ENCODE peak calls at places on chromosome 10, in nine cellular contexts. O is WERI-Rb-1; E is activated CD4-positive, alpha-beta T cell treated with anti-CD3 and anti-CD28 coated beads, Interleukin-2, amount 10 ng/mL, durations not matched to agents 7 days and 5 days; J is nephron progenitor cell; C is EH; X is Daoy; N is spleen; T is aorta; Q is choroid plexus epithelial cell. Z is an unnamed sample.

GRCh38 chr10:133012573-133013359 is 70.4 kb upstream of the CFAP46 start:
- DNase-seq in O (no peak), E (no peak), J (no peak), C (no peak), X (no peak), N (peak; percentile 89), T (peak; percentile 87), Q (no peak), Z (no peak)

GRCh38 chr10:48885376-48885775 is 54.3 kb downstream of the LRRC18 start:
- DNase-seq in O (peak; percentile 39), E (no peak), J (peak; percentile 34), C (peak; percentile 6), X (no peak), N (no peak), T (no peak), Q (peak; percentile 39), Z (no peak)

GRCh38 chr10:110353244-110354119 is 48.8 kb upstream of the SMNDC1 start:
- DNase-seq in O (peak; percentile 55), E (peak; percentile 37), J (no peak), C (peak; percentile 94), X (peak; percentile 84), N (no peak), T (no peak), Q (peak; percentile 81), Z (peak; percentile 72)

GRCh38 chr10:112950714-112951348 is 784 bp downstream of the TCF7L2 start:
- DNase-seq in O (peak; percentile 27), E (no peak), J (peak; percentile 37), C (peak; percentile 60), X (peak; percentile 49), N (peak; percentile 80), T (peak; percentile 57), Q (peak; percentile 63), Z (no peak)

GRCh38 chr10:15140640-15141039 is 27.9 kb downstream of the NMT2 start:
- DNase-seq in O (peak; percentile 26), E (no peak), J (no peak), C (no peak), X (no peak), N (no peak), T (no peak), Q (no peak), Z (no peak)

GRCh38 chr10:16909961-16910794 is 93.0 kb upstream of the RSU1 start:
- DNase-seq in O (no peak), E (no peak), J (no peak), C (no peak), X (no peak), N (no peak), T (no peak), Q (peak; percentile 32), Z (no peak)

GRCh38 chr10:119233821-119234220 is 26.4 kb downstream of the GRK5 start:
- DNase-seq in O (no peak), E (no peak), J (no peak), C (peak; percentile 32), X (peak; percentile 53), N (no peak), T (no peak), Q (peak; percentile 71), Z (no peak)

GRCh38 chr10:103470755-103471653 is 8.0 kb downstream of the CALHM3 start:
- DNase-seq in O (peak; percentile 65), E (peak; percentile 88), J (no peak), C (peak; percentile 30), X (peak; percentile 68), N (peak; percentile 90), T (no peak), Q (no peak), Z (peak; percentile 64)

GRCh38 chr10:25811141-25811685 is 122.8 kb upstream of the MYO3A start:
- DNase-seq in O (no peak), E (no peak), J (no peak), C (no peak), X (no peak), N (no peak), T (no peak), Q (peak; percentile 3), Z (no peak)

GRCh38 chr10:114250716-114251115 is 11.7 kb downstream of the VWA2 start:
- DNase-seq in O (no peak), E (no peak), J (no peak), C (no peak), X (no peak), N (no peak), T (no peak), Q (no peak), Z (no peak)

GRCh38 chr10:4830546-4830945 is 4.5 kb downstream of the AKR1E2 start:
- DNase-seq in O (no peak), E (no peak), J (no peak), C (no peak), X (no peak), N (no peak), T (no peak), Q (no peak), Z (no peak)

GRCh38 chr10:1399431-1400120 is 337.7 kb downstream of the ADARB2 start:
- DNase-seq in O (no peak), E (no peak), J (no peak), C (no peak), X (peak; percentile 61), N (no peak), T (no peak), Q (no peak), Z (no peak)

GRCh38 chr10:99276848-99277486 is 41.3 kb upstream of the HPSE2 start:
- DNase-seq in O (no peak), E (no peak), J (no peak), C (peak; percentile 37), X (no peak), N (no peak), T (no peak), Q (peak; percentile 35), Z (no peak)

GRCh38 chr10:128063736-128064614 is 62.2 kb downstream of the MKI67 start:
- DNase-seq in O (no peak), E (no peak), J (no peak), C (no peak), X (no peak), N (peak; percentile 88), T (no peak), Q (no peak), Z (no peak)

GRCh38 chr10:14414901-14415300 is 84.2 kb upstream of the FRMD4A start:
- DNase-seq in O (no peak), E (no peak), J (no peak), C (peak; percentile 85), X (peak; percentile 63), N (no peak), T (no peak), Q (peak; percentile 49), Z (no peak)

GRCh38 chr10:10785627-10786333 is 231.9 kb upstream of the CELF2 start:
- DNase-seq in O (no peak), E (no peak), J (no peak), C (peak; percentile 76), X (no peak), N (no peak), T (no peak), Q (peak; percentile 83), Z (no peak)

GRCh38 chr10:94205370-94205930 is 157.3 kb downstream of the NOC3L start:
- DNase-seq in O (no peak), E (no peak), J (no peak), C (peak; percentile 46), X (no peak), N (no peak), T (no peak), Q (peak; percentile 29), Z (no peak)

GRCh38 chr10:118952493-118953295 is 76.8 kb upstream of the NANOS1 start:
- DNase-seq in O (no peak), E (no peak), J (no peak), C (no peak), X (no peak), N (no peak), T (no peak), Q (no peak), Z (peak; percentile 16)

GRCh38 chr10:6171891-6172354 is 30.8 kb upstream of the PFKFB3 start:
- DNase-seq in O (no peak), E (no peak), J (no peak), C (peak; percentile 81), X (peak; percentile 89), N (peak; percentile 80), T (peak; percentile 86), Q (peak; percentile 68), Z (no peak)

GRCh38 chr10:96719850-96720421 is 378 bp downstream of the PIK3AP1 start:
- DNase-seq in O (peak; percentile 45), E (no peak), J (peak; percentile 63), C (peak; percentile 12), X (peak; percentile 57), N (peak; percentile 96), T (peak; percentile 85), Q (no peak), Z (peak; percentile 83)

GRCh38 chr10:46292573-46293023 is 5.8 kb downstream of the ANTXRL start:
- DNase-seq in O (no peak), E (no peak), J (no peak), C (no peak), X (no peak), N (peak; percentile 69), T (no peak), Q (no peak), Z (no peak)